ENCODE peak calls at places on chromosomes 1 and 21, in ten cellular contexts. B is suprapubic skin, K is GM23248, O is lower lobe of right lung, A is iPS DF 6.9, R is adrenal gland, P is uterus, Y is AG04450, N is breast epithelium, M is aorta. D is an unnamed sample.

GRCh38 chr1:183087001-183087400 is 63.8 kb downstream of the LAMC1 start:
- DNase-seq in B (no peak), K (no peak), O (no peak), A (no peak), R (no peak), P (no peak), Y (no peak), N (no peak), M (no peak), D (no peak)

GRCh38 chr21:28783641-28784185 is 209.0 kb downstream of the LTN1 start:
- DNase-seq in B (no peak), K (no peak), O (peak; percentile 42), A (no peak), R (no peak), P (no peak), Y (no peak), N (no peak), M (no peak), D (no peak)

GRCh38 chr1:55277377-55278130 is 62.4 kb upstream of the USP24 start:
- DNase-seq in B (peak; percentile 91), K (peak; percentile 89), O (peak; percentile 81), A (peak; percentile 83), R (peak; percentile 81), P (peak; percentile 77), Y (peak; percentile 57), N (peak; percentile 59), M (peak; percentile 92), D (peak; percentile 85)

GRCh38 chr1:26180010-26180506 is 2.8 kb downstream of the CNKSR1 start:
- DNase-seq in B (no peak), K (no peak), O (no peak), A (no peak), R (no peak), P (no peak), Y (no peak), N (no peak), M (no peak), D (no peak)

GRCh38 chr21:33109574-33110339 is 39.8 kb downstream of the OLIG1 start:
- DNase-seq in B (peak; percentile 52), K (no peak), O (no peak), A (no peak), R (no peak), P (no peak), Y (no peak), N (no peak), M (peak; percentile 57), D (peak; percentile 88)

GRCh38 chr1:217747156-217747769 is 116.1 kb downstream of the SPATA17 start:
- DNase-seq in B (no peak), K (peak; percentile 62), O (no peak), A (no peak), R (no peak), P (no peak), Y (peak; percentile 6), N (no peak), M (no peak), D (no peak)

GRCh38 chr1:53131590-53131938 is 10.9 kb downstream of the SLC1A7 start:
- DNase-seq in B (peak; percentile 15), K (no peak), O (no peak), A (no peak), R (no peak), P (no peak), Y (no peak), N (no peak), M (peak; percentile 15), D (no peak)

GRCh38 chr1:98351506-98352038 is 309.9 kb upstream of the SNX7 start:
- DNase-seq in B (no peak), K (no peak), O (no peak), A (no peak), R (no peak), P (no peak), Y (no peak), N (no peak), M (no peak), D (no peak)

GRCh38 chr1:38848069-38848468 is 11.5 kb downstream of the RRAGC start:
- DNase-seq in B (no peak), K (no peak), O (no peak), A (no peak), R (no peak), P (no peak), Y (no peak), N (no peak), M (no peak), D (no peak)

GRCh38 chr1:63674238-63674864 is 81.1 kb downstream of the PGM1 start:
- DNase-seq in B (no peak), K (peak; percentile 93), O (peak; percentile 54), A (peak; percentile 92), R (peak; percentile 80), P (peak; percentile 88), Y (peak; percentile 74), N (peak; percentile 54), M (peak; percentile 87), D (peak; percentile 60)

GRCh38 chr1:9289090-9289534 is 3.6 kb upstream of the SPSB1 start:
- DNase-seq in B (no peak), K (peak; percentile 66), O (peak; percentile 77), A (no peak), R (peak; percentile 72), P (peak; percentile 63), Y (no peak), N (peak; percentile 70), M (peak; percentile 89), D (no peak)

GRCh38 chr21:37601027-37601426 is 234.5 kb downstream of the DYRK1A start:
- DNase-seq in B (no peak), K (no peak), O (no peak), A (no peak), R (no peak), P (no peak), Y (no peak), N (no peak), M (no peak), D (no peak)

GRCh38 chr1:52032785-52033131 is 852 bp downstream of the KTI12 start:
- DNase-seq in B (peak; percentile 78), K (peak; percentile 88), O (peak; percentile 55), A (no peak), R (peak; percentile 56), P (peak; percentile 25), Y (no peak), N (peak; percentile 22), M (peak; percentile 83), D (peak; percentile 78)

GRCh38 chr1:117120774-117121588 is 568 bp downstream of the TRIM45 start:
- DNase-seq in B (no peak), K (peak; percentile 81), O (no peak), A (no peak), R (no peak), P (no peak), Y (no peak), N (peak; percentile 27), M (no peak), D (no peak)

GRCh38 chr1:116911166-116911553 is 1.4 kb downstream of the PTGFRN start:
- DNase-seq in B (no peak), K (no peak), O (no peak), A (no peak), R (peak; percentile 36), P (peak; percentile 22), Y (no peak), N (no peak), M (no peak), D (no peak)

GRCh38 chr21:41973427-41973831 is 19.6 kb upstream of the C2CD2 start:
- DNase-seq in B (peak; percentile 53), K (no peak), O (no peak), A (no peak), R (no peak), P (no peak), Y (no peak), N (peak; percentile 15), M (no peak), D (peak; percentile 28)

GRCh38 chr1:181113061-181113695 is 24.7 kb downstream of the IER5 start:
- DNase-seq in B (no peak), K (peak; percentile 76), O (no peak), A (no peak), R (no peak), P (peak; percentile 45), Y (no peak), N (no peak), M (no peak), D (no peak)

GRCh38 chr1:201125019-201125418 is 2.0 kb downstream of the ASCL5 start:
- DNase-seq in B (no peak), K (no peak), O (no peak), A (no peak), R (no peak), P (no peak), Y (no peak), N (no peak), M (no peak), D (no peak)

DNA sequence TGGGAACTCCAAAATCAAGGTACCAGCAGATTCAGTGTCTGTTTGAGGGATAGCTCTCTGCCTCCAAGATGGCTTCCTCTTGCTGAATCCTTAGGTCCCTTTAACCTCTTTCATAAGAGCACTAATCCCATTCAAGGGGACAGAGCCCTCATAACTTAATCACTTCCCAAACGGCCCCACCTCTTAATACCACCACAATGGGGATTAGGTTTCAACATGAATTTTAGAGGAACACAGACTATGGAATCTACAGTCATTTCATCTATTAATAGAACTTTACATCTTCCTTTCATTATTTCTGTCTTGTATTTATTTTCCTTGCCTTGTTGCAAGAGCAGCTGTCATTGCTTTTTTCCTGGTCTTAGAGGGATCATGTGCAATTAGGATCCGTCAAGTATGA is 30.3 kb downstream of the HOOK1 start:
- DNase-seq in B (no peak), K (no peak), O (no peak), A (no peak), R (no peak), P (no peak), Y (no peak), N (no peak), M (no peak), D (no peak)
- H3K4me3 ChIP-seq in B (no peak overlapping the region), K (no peak overlapping the region), O (no peak overlapping the region), A (no peak overlapping the region), R (no peak overlapping the region), P (no peak overlapping the region), Y (no peak overlapping the region), N (no peak overlapping the region), M (no peak overlapping the region), D (no peak overlapping the region)

GRCh38 chr1:194372266-194372665 is 1185.9 kb upstream of the B3GALT2 start:
- DNase-seq in B (no peak), K (no peak), O (no peak), A (no peak), R (no peak), P (no peak), Y (no peak), N (no peak), M (no peak), D (no peak)
- H3K9me3 ChIP-seq in B (no peaks in the 10 kb centered on the region), K (no peaks in the 10 kb centered on the region), O (no peaks in the 10 kb centered on the region), A (no peaks in the 10 kb centered on the region), R (no peaks in the 10 kb centered on the region), P (no peaks in the 10 kb centered on the region), Y (no peaks in the 10 kb centered on the region), N (no peaks in the 10 kb centered on the region), M (no peaks in the 10 kb centered on the region), D (no peaks in the 10 kb centered on the region)

DNA sequence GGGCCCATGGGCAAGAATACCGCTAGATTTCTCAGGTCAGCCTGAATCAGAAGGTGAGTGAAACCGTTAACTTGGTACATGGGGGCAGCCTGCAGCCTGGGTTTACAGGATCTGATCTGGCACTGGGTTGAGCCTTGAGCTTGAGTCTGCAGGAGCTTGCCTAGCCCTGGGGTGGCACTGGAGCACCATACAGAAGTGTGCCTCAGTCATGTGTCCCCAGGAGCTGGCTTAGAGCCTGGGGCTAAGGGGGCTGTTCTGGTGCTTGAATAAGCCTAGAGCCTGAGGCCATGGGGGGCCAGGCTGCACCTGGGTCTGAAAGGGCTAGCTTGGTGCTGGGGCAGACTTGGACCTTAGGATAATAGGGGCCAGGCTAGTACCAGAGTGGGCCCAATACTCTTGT is 457.2 kb upstream of the PBX1 start:
- DNase-seq in B (no peak), K (no peak), O (no peak), A (no peak), R (no peak), P (no peak), Y (no peak), N (no peak), M (peak; percentile 62), D (peak; percentile 13)
- H3K4me3 ChIP-seq in B (no peak overlapping the region), K (no peak overlapping the region), O (no peak overlapping the region), A (no peak overlapping the region), R (no peak overlapping the region), P (no peak overlapping the region), Y (no peak overlapping the region), N (no peak overlapping the region), M (no peak overlapping the region), D (no peak overlapping the region)

GRCh38 chr1:5351366-5351765 is 640.9 kb downstream of the NPHP4 start:
- DNase-seq in B (peak; percentile 43), K (no peak), O (no peak), A (no peak), R (no peak), P (no peak), Y (no peak), N (no peak), M (no peak), D (no peak)
- H3K9me3 ChIP-seq in B (no peaks in the 10 kb centered on the region), K (no peaks in the 10 kb centered on the region), O (no peaks in the 10 kb centered on the region), A (peaks cover 3% of the 10 kb centered on the region), R (peaks cover 6% of the 10 kb centered on the region), P (no peaks in the 10 kb centered on the region), Y (peaks cover 41% of the 10 kb centered on the region), N (peaks cover 2% of the 10 kb centered on the region), M (no peaks in the 10 kb centered on the region), D (no peaks in the 10 kb centered on the region)